ENCODE peak calls at places on chromosome 19, in eight cellular contexts. N, J, S, Z, F, L, O and R are unnamed samples.

GRCh38 chr19:16386619-16387240 is 62.1 kb downstream of the KLF2 start:
- DNase-seq in N (no peak), J (peak), S (no peak), Z (peak), F (peak), L (peak), O (peak), R (peak)

GRCh38 chr19:17202249-17202648 is 12.9 kb upstream of the USE1 start:
- DNase-seq in N (no peak), J (peak), S (no peak), Z (no peak), F (no peak), L (no peak), O (no peak), R (no peak)

GRCh38 chr19:29616541-29616940 is 10.5 kb downstream of the POP4 start:
- DNase-seq in N (no peak), J (no peak), S (no peak), Z (no peak), F (no peak), L (no peak), O (no peak), R (no peak)

GRCh38 chr19:46624958-46625661 is at the start of gene PTGIR:
- DNase-seq in N (peak), J (peak), S (peak), Z (no peak), F (peak), L (peak), O (no peak), R (peak)

GRCh38 chr19:29162694-29163093 is 50.3 kb downstream of the UQCRFS1 start:
- DNase-seq in N (no peak), J (no peak), S (no peak), Z (no peak), F (no peak), L (no peak), O (no peak), R (no peak)

GRCh38 chr19:42081584-42082258 is 5.8 kb downstream of the ZNF574 start:
- DNase-seq in N (peak), J (peak), S (no peak), Z (no peak), F (no peak), L (peak), O (no peak), R (peak)

GRCh38 chr19:51529301-51529700 is 2.2 kb downstream of the SIGLEC6 start:
- DNase-seq in N (no peak), J (no peak), S (no peak), Z (no peak), F (no peak), L (no peak), O (no peak), R (no peak)

GRCh38 chr19:42198676-42199439 is 18.6 kb downstream of the DEDD2 start:
- DNase-seq in N (peak), J (peak), S (no peak), Z (no peak), F (no peak), L (no peak), O (no peak), R (peak)